ENCODE peak calls at places on chromosomes 4 and X, in ten cellular contexts. N is fibroblast of villous mesenchyme; V is effector memory CD4-positive, alpha-beta T cell; K is H1; X is heart left ventricle; L is GM12865; B is adipocyte; T is cardiac muscle cell; A is nephron progenitor cell; C is GM20000. E is an unnamed sample.

GRCh38 chr4:121072836-121073362 is 564 bp upstream of the NDNF start:
- DNase-seq in V (no peak), N (peak), L (no peak), B (peak), A (peak), C (peak), K (no peak), X (peak), T (peak), E (no peak)

GRCh38 chrX:121307441-121307840 is 260.0 kb downstream of the GLUD2 start:
- DNase-seq in C (peak), X (no peak), A (no peak), V (no peak), L (peak), T (no peak), N (peak), K (no peak), B (no peak), E (no peak)

GRCh38 chrX:120452131-120452530 is 17.0 kb downstream of the LAMP2 start:
- DNase-seq in B (peak), K (no peak), C (peak), N (peak), L (peak), V (no peak), A (peak), T (peak), X (no peak), E (peak)

GRCh38 chr4:27270435-27270834 is 409.8 kb downstream of the STIM2 start:
- DNase-seq in X (no peak), T (no peak), C (no peak), V (no peak), B (no peak), A (no peak), N (no peak), K (no peak), L (no peak), E (no peak)

GRCh38 chr4:36532670-36533373 is 251.4 kb downstream of the DTHD1 start:
- DNase-seq in L (no peak), A (no peak), K (no peak), V (no peak), N (no peak), B (no peak), T (no peak), X (no peak), C (no peak), E (no peak)

GRCh38 chr4:155599102-155599501 is 67.5 kb upstream of the GUCY1A1 start:
- DNase-seq in V (no peak), C (no peak), A (no peak), L (no peak), N (no peak), B (no peak), T (no peak), X (no peak), K (no peak), E (no peak)

GRCh38 chrX:134990475-134991473 is at the start of gene SMIM10:
- DNase-seq in C (peak), X (peak), N (peak), V (no peak), L (peak), T (peak), K (no peak), B (peak), A (peak), E (peak)

GRCh38 chr4:190020790-190021717 is 6.0 kb downstream of the FRG2 start:
- DNase-seq in V (no peak), B (peak), C (peak), K (no peak), A (no peak), X (peak), N (peak), T (peak), L (no peak), E (peak)

GRCh38 chr4:336099-336892 is 1.3 kb upstream of the ZNF141 start:
- DNase-seq in B (peak), C (peak), N (peak), A (peak), L (peak), V (no peak), T (peak), X (peak), K (no peak), E (peak)

GRCh38 chr4:139740121-139740520 is 74.5 kb downstream of the MGST2 start:
- DNase-seq in X (no peak), N (no peak), V (no peak), C (no peak), K (no peak), T (peak), A (no peak), B (no peak), L (no peak), E (no peak)

GRCh38 chrX:17878028-17878670 is 17.1 kb upstream of the RAI2 start:
- DNase-seq in K (no peak), T (no peak), C (no peak), B (no peak), N (no peak), L (no peak), X (no peak), V (no peak), A (no peak), E (no peak)

GRCh38 chr4:114601304-114602052 is 2.9 kb downstream of the UGT8 start:
- DNase-seq in K (no peak), L (peak), X (no peak), C (peak), V (no peak), B (no peak), T (no peak), A (no peak), N (no peak), E (no peak)

GRCh38 chrX:567891-568290 is 62.7 kb upstream of the SHOX start:
- DNase-seq in C (no peak), N (no peak), T (no peak), K (no peak), A (no peak), B (no peak), V (no peak), L (no peak), X (no peak), E (no peak)

GRCh38 chr4:158571736-158572135 is 50.1 kb downstream of the RXFP1 start:
- DNase-seq in T (no peak), V (no peak), X (no peak), C (no peak), K (peak), N (no peak), B (no peak), L (no peak), A (no peak), E (no peak)

GRCh38 chrX:134669378-134670098 is 11.3 kb upstream of the PLAC1 start:
- DNase-seq in L (no peak), K (no peak), V (no peak), X (no peak), N (peak), B (peak), C (no peak), A (no peak), T (no peak), E (no peak)

GRCh38 chrX:52608961-52609360 is 45.7 kb downstream of the SSX7 start:
- DNase-seq in T (no peak), L (no peak), K (no peak), C (no peak), V (no peak), A (no peak), N (no peak), B (no peak), X (no peak), E (no peak)

GRCh38 chr4:97587912-97588311 is 555.4 kb downstream of the STPG2 start:
- DNase-seq in B (no peak), X (no peak), T (no peak), L (no peak), N (no peak), C (no peak), K (no peak), A (no peak), V (no peak), E (no peak)

GRCh38 chr4:82422616-82423015 is 7.6 kb downstream of the HNRNPDL start:
- DNase-seq in T (no peak), L (peak), X (no peak), A (no peak), C (no peak), B (no peak), V (no peak), N (no peak), K (no peak), E (peak)

GRCh38 chrX:23494741-23495140 is 160.1 kb downstream of the PTCHD1 start:
- DNase-seq in K (no peak), V (no peak), L (peak), C (no peak), B (no peak), X (no peak), N (peak), T (no peak), A (no peak), E (peak)

GRCh38 chr4:73668806-73669205 is 48.6 kb upstream of the RASSF6 start:
- DNase-seq in L (no peak), A (peak), B (peak), X (no peak), K (no peak), T (no peak), V (no peak), C (no peak), N (peak), E (no peak)

GRCh38 chr4:3304831-3305609 is 12.2 kb downstream of the RGS12 start:
- DNase-seq in K (no peak), T (peak), C (no peak), X (peak), B (peak), L (no peak), N (peak), V (no peak), A (no peak), E (peak)

GRCh38 chr4:151850751-151851150 is 89.9 kb upstream of the GATB start:
- DNase-seq in K (no peak), B (peak), V (no peak), T (no peak), A (no peak), N (peak), L (no peak), X (no peak), C (no peak), E (no peak)

GRCh38 chrX:95974885-95975284 is 709.8 kb upstream of the DIAPH2 start:
- DNase-seq in X (no peak), N (no peak), L (no peak), K (no peak), A (no peak), B (no peak), V (no peak), T (no peak), C (no peak), E (no peak)

GRCh38 chr4:159160242-159160641 is 57.4 kb downstream of the RAPGEF2 start:
- DNase-seq in C (no peak), X (no peak), T (no peak), B (peak), V (no peak), A (no peak), N (peak), L (no peak), K (no peak), E (no peak)

GRCh38 chrX:126770179-126770578 is 49.4 kb upstream of the PRR32 start:
- DNase-seq in C (peak), T (peak), L (peak), N (no peak), V (no peak), A (no peak), K (no peak), X (no peak), B (peak), E (peak)

GRCh38 chrX:56503941-56504673 is 59.3 kb upstream of the UBQLN2 start:
- DNase-seq in B (peak), A (no peak), N (no peak), V (no peak), K (no peak), L (no peak), T (no peak), C (no peak), X (no peak), E (no peak)

GRCh38 chr4:108731001-108731400 is 31.9 kb downstream of the ETNPPL start:
- DNase-seq in N (no peak), K (no peak), B (no peak), X (no peak), V (no peak), T (no peak), A (no peak), C (no peak), L (no peak), E (no peak)